ENCODE peak calls at places on chromosome 14, in eight cellular contexts. I, H, B, Z, C, W, S and G are unnamed samples.

GRCh38 chr14:77872971-77873370 is 73.1 kb downstream of the ADCK1 start:
- DNase-seq in I (no peak), H (no peak), B (peak), Z (no peak), C (no peak), W (peak), S (no peak), G (no peak)

GRCh38 chr14:61344437-61345143 is 23.2 kb downstream of the PRKCH start:
- DNase-seq in I (no peak), H (no peak), B (no peak), Z (no peak), C (no peak), W (no peak), S (no peak), G (no peak)

GRCh38 chr14:34713681-34714319 is 593 bp downstream of the CFL2 start:
- DNase-seq in I (peak), H (peak), B (peak), Z (peak), C (no peak), W (peak), S (peak), G (peak)

GRCh38 chr14:33914676-33915516 is 36.0 kb downstream of the EGLN3 start:
- DNase-seq in I (peak), H (no peak), B (no peak), Z (no peak), C (no peak), W (no peak), S (peak), G (no peak)

GRCh38 chr14:55122441-55122986 is 6.5 kb upstream of the LGALS3 start:
- DNase-seq in I (peak), H (no peak), B (no peak), Z (peak), C (peak), W (peak), S (no peak), G (peak)

GRCh38 chr14:34766611-34767010 is 52.2 kb upstream of the CFL2 start:
- DNase-seq in I (peak), H (no peak), B (no peak), Z (no peak), C (no peak), W (no peak), S (no peak), G (no peak)

GRCh38 chr14:69439516-69440270 is 41.2 kb downstream of the SLC39A9 start:
- DNase-seq in I (no peak), H (no peak), B (no peak), Z (no peak), C (no peak), W (no peak), S (no peak), G (no peak)

GRCh38 chr14:55313480-55313879 is 42.3 kb downstream of the FBXO34 start:
- DNase-seq in I (no peak), H (no peak), B (no peak), Z (no peak), C (no peak), W (no peak), S (no peak), G (no peak)

GRCh38 chr14:104104006-104104901 is 18.8 kb downstream of the ASPG start:
- DNase-seq in I (no peak), H (no peak), B (no peak), Z (peak), C (peak), W (no peak), S (no peak), G (peak)

GRCh38 chr14:34322940-34323418 is 139.1 kb downstream of the SPTSSA start:
- DNase-seq in I (peak), H (peak), B (peak), Z (peak), C (peak), W (peak), S (peak), G (no peak)

GRCh38 chr14:60266021-60266937 is 17.3 kb downstream of the PPM1A start:
- DNase-seq in I (no peak), H (no peak), B (no peak), Z (no peak), C (no peak), W (no peak), S (no peak), G (no peak)

GRCh38 chr14:26730929-26731618 is 133.2 kb upstream of the NOVA1 start:
- DNase-seq in I (peak), H (no peak), B (no peak), Z (no peak), C (no peak), W (no peak), S (no peak), G (no peak)

GRCh38 chr14:70702154-70702553 is 60.4 kb downstream of the TTC9 start:
- DNase-seq in I (no peak), H (no peak), B (no peak), Z (no peak), C (no peak), W (no peak), S (no peak), G (no peak)

GRCh38 chr14:81682134-81682533 is 148.5 kb upstream of the SEL1L start:
- DNase-seq in I (no peak), H (no peak), B (no peak), Z (no peak), C (no peak), W (no peak), S (no peak), G (no peak)

GRCh38 chr14:104665663-104666522 is 23.5 kb upstream of the INF2 start:
- DNase-seq in I (no peak), H (no peak), B (peak), Z (no peak), C (peak), W (peak), S (no peak), G (no peak)

GRCh38 chr14:21068521-21069387 is 1.4 kb upstream of the ARHGEF40 start:
- DNase-seq in I (peak), H (peak), B (peak), Z (peak), C (no peak), W (peak), S (peak), G (no peak)

GRCh38 chr14:21070083-21070609 is at the start of gene ARHGEF40:
- DNase-seq in I (peak), H (peak), B (no peak), Z (peak), C (peak), W (peak), S (peak), G (no peak)

GRCh38 chr14:21063479-21063878 is 5.9 kb downstream of the RNASE8 start:
- DNase-seq in I (peak), H (peak), B (no peak), Z (no peak), C (no peak), W (no peak), S (no peak), G (no peak)

GRCh38 chr14:21069388-21070082 is 569 bp upstream of the ARHGEF40 start:
- DNase-seq in I (peak), H (no peak), B (no peak), Z (peak), C (no peak), W (peak), S (peak), G (peak)

DNA sequence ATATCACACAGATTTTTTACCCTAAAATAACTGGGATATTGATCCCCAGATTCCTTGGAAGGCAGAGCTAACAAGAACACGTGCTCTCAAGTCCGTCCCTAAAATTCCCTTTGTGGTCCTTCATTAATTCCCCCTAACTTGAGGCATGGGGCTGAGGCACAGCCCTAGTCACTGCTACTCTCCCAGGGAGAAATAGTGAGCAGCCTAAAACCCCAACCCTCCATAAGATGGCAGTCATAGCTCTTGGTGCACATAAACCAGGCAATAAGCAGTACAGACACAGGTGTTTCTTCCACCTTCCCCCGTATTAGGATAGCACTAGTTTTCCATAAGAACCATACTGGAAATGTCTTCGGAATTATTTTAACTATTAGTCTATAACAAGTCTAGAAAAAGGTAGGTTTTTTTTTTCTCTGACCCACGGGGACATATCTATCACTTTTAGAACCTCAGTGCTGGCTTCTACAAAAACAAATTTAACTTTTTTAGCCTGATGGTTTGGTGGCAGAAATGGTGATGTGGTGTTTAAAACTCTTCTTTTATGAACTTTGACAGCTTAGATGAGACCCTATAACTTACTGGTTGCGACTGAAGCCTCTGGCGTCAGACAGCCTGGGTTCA is 3.1 kb upstream of the ARHGEF40 start:
- DNase-seq in I (no peak), H (no peak), B (no peak), Z (no peak), C (no peak), W (no peak), S (no peak), G (no peak)
- TF ChIP-seq CTCF in I (peak), H (no peak), B (no peak), Z (no peak), C (peak), W (no peak), S (no peak), G (no peak)

GRCh38 chr14:93788557-93789365 is 476 bp upstream of the PRIMA1 start:
- DNase-seq in I (no peak), H (no peak), B (peak), Z (peak), C (no peak), W (no peak), S (peak), G (no peak)
- TF ChIP-seq POLR2A in I (no peak), H (no peak), B (no peak), Z (no peak), C (no peak), W (no peak), S (peak), G (no peak)

DNA sequence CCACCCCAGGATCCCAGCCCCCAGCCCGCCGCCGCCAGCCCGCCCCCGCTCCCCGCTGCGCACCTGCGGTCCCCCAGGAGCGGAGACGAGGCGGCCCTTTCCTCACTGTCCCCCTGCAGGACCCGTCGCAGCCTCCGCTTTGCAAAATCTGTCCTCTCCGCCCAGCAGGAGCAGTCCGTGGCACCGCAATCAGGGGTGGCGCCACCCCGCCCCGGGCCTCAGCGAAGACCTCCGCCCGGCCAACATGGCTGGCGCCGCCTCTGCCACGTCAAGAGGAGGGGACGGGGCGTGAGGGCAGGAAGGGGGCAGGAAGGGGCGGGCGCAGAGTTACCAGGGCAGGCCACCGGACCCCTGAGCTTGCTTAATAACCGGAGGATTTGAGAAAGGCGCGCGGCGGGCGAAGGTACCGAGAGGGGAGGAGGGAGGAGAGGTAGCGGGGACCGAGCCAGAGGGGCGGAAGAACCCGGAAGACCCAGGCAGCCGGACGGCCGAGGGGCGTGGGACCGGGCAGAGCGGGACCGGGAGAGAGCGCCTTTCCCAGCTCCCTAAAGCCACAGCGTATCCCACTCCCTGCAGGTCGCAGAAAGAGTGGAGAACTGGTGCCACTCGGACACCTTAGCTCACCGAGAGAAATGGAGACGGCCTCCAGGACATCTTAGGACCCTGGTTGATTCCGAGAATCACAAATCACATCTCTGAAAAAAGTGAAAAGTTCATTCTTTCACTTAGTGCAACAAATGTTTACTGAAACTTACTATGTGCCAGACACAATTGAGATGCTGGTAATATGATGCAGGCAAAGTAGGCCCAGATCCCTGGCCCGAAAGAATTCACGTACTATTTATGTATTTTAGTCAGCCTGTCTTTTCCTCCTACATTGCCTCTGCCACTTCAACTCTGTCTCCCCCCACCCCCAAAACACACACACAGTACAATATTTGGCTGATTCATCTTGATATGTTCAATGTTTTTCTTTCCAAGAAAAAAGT is at the start of gene SEC23A:
- DNase-seq in I (peak), H (peak), B (peak), Z (peak), C (peak), W (peak), S (peak), G (peak)
- TF ChIP-seq CTCF in I (no peak), H (no peak), B (no peak), Z (no peak), C (no peak), W (no peak), S (no peak), G (peak)

GRCh38 chr14:102817318-102817717 is 40.1 kb downstream of the TRAF3 start:
- DNase-seq in I (no peak), H (no peak), B (no peak), Z (no peak), C (no peak), W (no peak), S (no peak), G (no peak)
- TF ChIP-seq POLR2A in I (no peak), H (no peak), B (no peak), Z (no peak), C (no peak), W (no peak), S (no peak), G (no peak)

GRCh38 chr14:25097120-25097519 is 47.2 kb upstream of the STXBP6 start:
- DNase-seq in I (no peak), H (no peak), B (no peak), Z (no peak), C (no peak), W (no peak), S (no peak), G (no peak)
- TF ChIP-seq CTCF in I (no peak), H (no peak), B (no peak), Z (no peak), C (no peak), W (no peak), S (no peak), G (no peak)

DNA sequence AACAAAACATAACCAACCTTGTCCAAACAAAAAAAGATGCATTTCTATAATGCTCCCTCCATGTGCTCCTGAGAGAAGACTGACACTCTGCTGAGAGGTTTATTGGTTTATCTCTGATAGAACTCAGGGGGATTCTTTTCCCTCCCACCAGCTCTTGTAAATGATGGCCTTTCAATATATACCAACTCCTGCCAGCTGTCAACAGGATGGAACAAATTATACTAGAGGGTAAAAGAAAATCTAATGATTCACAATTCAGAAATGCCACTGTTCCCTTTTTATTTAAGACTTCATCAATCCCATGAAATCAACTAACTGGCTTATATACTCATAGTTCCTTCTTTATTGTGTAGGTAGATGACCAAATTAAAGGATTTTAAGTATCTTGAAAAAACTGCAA is 25.4 kb downstream of the PSMC1 start:
- DNase-seq in I (no peak), H (no peak), B (no peak), Z (no peak), C (no peak), W (no peak), S (no peak), G (no peak)
- TF ChIP-seq POLR2A in I (no peak), H (no peak), B (no peak), Z (no peak), C (no peak), W (no peak), S (no peak), G (no peak)